ENCODE peak calls at places on chromosomes 5 and 9, in seven cellular contexts. T is cardiac muscle cell; Z is stimulated activated naive CD8-positive, alpha-beta T cell treated with anti-CD3 and anti-CD28 coated beads, Interleukin-15, amount 100 ng/mL, for 72 hours; I is ecto neural progenitor cell; W is mucosa of gallbladder; X is activated CD8-positive, alpha-beta memory T cell treated with anti-CD3 and anti-CD28 coated beads, Interleukin-2, amount 50 U/mL, for 48 hours; G is hippocampal formation. V is an unnamed sample.
A peak's percentile ranks its signal among the peaks of the same experiment; 100 is the strongest.

GRCh38 chr9:107971241-107971640 is 481.7 kb upstream of the KLF4 start:
- DNase-seq in T (no peak), Z (no peak), I (no peak), W (no peak), X (no peak), G (no peak), V (no peak)

GRCh38 chr5:31748502-31749172 is 109.7 kb downstream of the PDZD2 start:
- DNase-seq in T (peak; percentile 13), Z (no peak), I (no peak), W (no peak), X (no peak), G (no peak), V (no peak)

GRCh38 chr9:131545003-131545785 is at the start of gene PRRT1B:
- DNase-seq in T (no peak), Z (no peak), I (peak; percentile 47), W (peak; percentile 88), X (no peak), G (no peak), V (peak; percentile 96)

GRCh38 chr5:59840200-59840601 is 53.3 kb downstream of the PDE4D start:
- DNase-seq in T (no peak), Z (no peak), I (no peak), W (peak; percentile 29), X (no peak), G (no peak), V (no peak)

GRCh38 chr9:136260936-136261472 is 15.4 kb upstream of the QSOX2 start:
- DNase-seq in T (no peak), Z (no peak), I (no peak), W (no peak), X (no peak), G (no peak), V (no peak)

GRCh38 chr9:18791074-18791473 is 241.9 kb downstream of the SAXO1 start:
- DNase-seq in T (peak; percentile 80), Z (no peak), I (peak; percentile 66), W (no peak), X (no peak), G (no peak), V (no peak)

GRCh38 chr5:140108093-140109049 is 5.5 kb upstream of the PURA start:
- DNase-seq in T (no peak), Z (peak; percentile 30), I (peak; percentile 66), W (peak; percentile 14), X (peak; percentile 69), G (peak; percentile 36), V (peak; percentile 40)

GRCh38 chr9:121503443-121503842 is 3.8 kb upstream of the GGTA1 start:
- DNase-seq in T (no peak), Z (no peak), I (no peak), W (no peak), X (no peak), G (no peak), V (no peak)

V was measured in HuH-7.5.